ENCODE peak calls at places on chromosomes 1 and 21, in four cellular contexts. X, L, V and S are unnamed samples.

GRCh38 chr1:230282157-230282556 is 144.0 kb downstream of the PGBD5 start:
- DNase-seq in L (no peak), X (no peak), V (no peak), S (no peak)

GRCh38 chr1:157025321-157025720 is 20.2 kb downstream of the ARHGEF11 start:
- DNase-seq in X (no peak), V (no peak), L (no peak), S (no peak)

GRCh38 chr1:6521502-6521901 is 30.0 kb upstream of the PLEKHG5 start:
- DNase-seq in V (no peak), X (no peak), L (no peak), S (no peak)

GRCh38 chr1:172582889-172583288 is 49.9 kb downstream of the SUCO start:
- DNase-seq in L (no peak), V (no peak), X (no peak), S (no peak)

GRCh38 chr1:239823852-239824251 is 267.8 kb upstream of the FMN2 start:
- DNase-seq in L (no peak), V (no peak), X (no peak), S (no peak)

GRCh38 chr1:224427346-224427745 is 7.3 kb downstream of the WDR26 start:
- DNase-seq in X (no peak), V (peak), L (no peak), S (no peak)

GRCh38 chr1:5949074-5949760 is 43.0 kb downstream of the NPHP4 start:
- DNase-seq in L (no peak), V (no peak), X (peak), S (peak)

GRCh38 chr1:201656670-201657032 is 117.7 kb downstream of the NAV1 start:
- DNase-seq in L (no peak), V (no peak), X (no peak), S (peak)

GRCh38 chr1:68438310-68438709 is 11.4 kb downstream of the RPE65 start:
- DNase-seq in V (no peak), X (no peak), L (no peak), S (no peak)

GRCh38 chr1:240169188-240169587 is 77.5 kb downstream of the FMN2 start:
- DNase-seq in V (no peak), X (peak), L (no peak), S (peak)

GRCh38 chr1:224170748-224171478 is 12.1 kb upstream of the DEGS1 start:
- DNase-seq in X (peak), L (no peak), V (no peak), S (peak)

GRCh38 chr1:111592389-111593361 is 26.9 kb upstream of the RAP1A start:
- DNase-seq in L (peak), X (peak), V (peak), S (peak)

GRCh38 chr21:46149205-46149901 is 6.0 kb downstream of the FTCD start:
- DNase-seq in X (no peak), L (no peak), V (no peak), S (no peak)

GRCh38 chr21:33121715-33122475 is 52.0 kb downstream of the OLIG1 start:
- DNase-seq in V (no peak), L (no peak), X (no peak), S (peak)

GRCh38 chr1:44250113-44250781 is 37.0 kb downstream of the DMAP1 start:
- DNase-seq in X (no peak), L (no peak), V (no peak), S (no peak)

GRCh38 chr21:36704281-36704957 is 5.5 kb downstream of the SIM2 start:
- DNase-seq in L (no peak), X (no peak), V (no peak), S (no peak)